ENCODE peak calls at places on chromosomes 1 and 21, in five cellular contexts. X is AG08396, R is HTR-8/SVneo, E is activated gamma-delta T cell treated with Interleukin-2 at 50 U/mL for 16 hours, D is sigmoid colon. K is an unnamed sample.

GRCh38 chr1:71088645-71089287 is 7.9 kb upstream of the ZRANB2 start:
- DNase-seq in X (no peak), R (no peak), E (no peak), D (no peak), K (no peak)

GRCh38 chr1:219847215-219847855 is 81.0 kb downstream of the SLC30A10 start:
- DNase-seq in X (no peak), R (no peak), E (no peak), D (no peak), K (peak; percentile 54)

GRCh38 chr1:20153000-20153418 is 13.9 kb downstream of the PLA2G2F start:
- DNase-seq in X (no peak), R (no peak), E (no peak), D (peak; percentile 67), K (no peak)

GRCh38 chr21:14989359-14989758 is 75.4 kb downstream of the NRIP1 start:
- DNase-seq in X (no peak), R (no peak), E (no peak), D (no peak), K (peak; percentile 68)

GRCh38 chr1:196034080-196034706 is 574.0 kb downstream of the KCNT2 start:
- DNase-seq in X (no peak), R (no peak), E (no peak), D (no peak), K (no peak)

GRCh38 chr21:32392299-32392879 is 423 bp downstream of the URB1 start:
- DNase-seq in X (no peak), R (no peak), E (no peak), D (no peak), K (no peak)

GRCh38 chr21:26148071-26148470 is 22.5 kb downstream of the APP start:
- DNase-seq in X (peak; percentile 52), R (peak; percentile 54), E (no peak), D (no peak), K (no peak)

GRCh38 chr1:116290920-116291465 is 82.1 kb upstream of the ATP1A1 start:
- DNase-seq in X (no peak), R (no peak), E (no peak), D (no peak), K (no peak)

GRCh38 chr1:28756846-28757245 is 20.1 kb downstream of the YTHDF2 start:
- DNase-seq in X (no peak), R (no peak), E (no peak), D (no peak), K (no peak)

GRCh38 chr1:232880354-232880753 is 70.1 kb upstream of the NTPCR start:
- DNase-seq in X (peak; percentile 30), R (peak; percentile 25), E (no peak), D (no peak), K (peak; percentile 33)

GRCh38 chr1:227779651-227780050 is 35.8 kb upstream of the PRSS38 start:
- DNase-seq in X (no peak), R (no peak), E (no peak), D (peak; percentile 49), K (no peak)

GRCh38 chr1:208654241-208654640 is 410.1 kb upstream of the PLXNA2 start:
- DNase-seq in X (no peak), R (no peak), E (no peak), D (no peak), K (peak; percentile 30)

GRCh38 chr1:204523605-204524215 is 7.5 kb downstream of the MDM4 start:
- DNase-seq in X (no peak), R (no peak), E (no peak), D (no peak), K (peak; percentile 51)

GRCh38 chr1:69755647-69756046 is 187.9 kb downstream of the LRRC7 start:
- DNase-seq in X (no peak), R (no peak), E (no peak), D (no peak), K (no peak)

GRCh38 chr1:161726631-161727342 is 5.4 kb downstream of the FCRLB start:
- DNase-seq in X (peak; percentile 87), R (peak; percentile 73), E (peak; percentile 73), D (peak; percentile 94), K (peak; percentile 80)

GRCh38 chr21:36700961-36701911 is 2.3 kb downstream of the SIM2 start:
- DNase-seq in X (no peak), R (no peak), E (no peak), D (no peak), K (no peak)

K was measured in fibroblast of mammary gland.